ENCODE peak calls at places on chromosomes 4 and X, in eight cellular contexts. H, O, I, Q, R, V, X and C are unnamed samples.

GRCh38 chr4:152090543-152090942 is 329.7 kb upstream of the GATB start:
- DNase-seq in I (no peak), R (no peak), H (peak), V (no peak), X (peak), Q (no peak), O (no peak), C (no peak)

GRCh38 chr4:25378130-25378743 is 1.2 kb downstream of the ANAPC4 start:
- DNase-seq in H (no peak), V (no peak), O (no peak), I (no peak), Q (no peak), R (no peak), X (no peak), C (no peak)

GRCh38 chr4:138978028-138978585 is 37.5 kb upstream of the NOCT start:
- DNase-seq in H (no peak), Q (no peak), R (no peak), I (no peak), V (peak), X (no peak), O (no peak), C (no peak)

GRCh38 chr4:21949073-21949457 is 493 bp upstream of the KCNIP4 start:
- DNase-seq in I (peak), O (no peak), X (peak), Q (no peak), R (peak), H (no peak), V (peak), C (no peak)

GRCh38 chr4:168634276-168634802 is 137.5 kb downstream of the PALLD start:
- DNase-seq in H (peak), V (no peak), I (peak), Q (no peak), R (no peak), X (no peak), O (no peak), C (peak)

GRCh38 chrX:69538321-69538876 is 34.3 kb downstream of the NALF2 start:
- DNase-seq in V (peak), Q (peak), R (peak), X (peak), H (peak), O (peak), I (peak), C (peak)

GRCh38 chr4:74206088-74206826 is 48.3 kb downstream of the MTHFD2L start:
- DNase-seq in X (no peak), H (peak), I (no peak), V (no peak), R (no peak), O (no peak), Q (no peak), C (no peak)

GRCh38 chr4:86015412-86016350 is 344.2 kb downstream of the MAPK10 start:
- DNase-seq in I (no peak), H (no peak), R (no peak), O (no peak), X (no peak), Q (no peak), V (no peak), C (no peak)

GRCh38 chrX:83759872-83760271 is 101.1 kb upstream of the CYLC1 start:
- DNase-seq in X (no peak), Q (no peak), I (no peak), R (no peak), O (no peak), H (peak), V (no peak), C (no peak)
- TF ChIP-seq CTCF in X (no peak), Q (no peak), I (no peak), R (no peak), O (no peak), H (peak), V (peak), C (no peak)

GRCh38 chrX:7147978-7148824 is at the start of gene PUDP:
- DNase-seq in I (peak), V (peak), O (peak), X (peak), Q (peak), H (peak), R (peak), C (peak)
- TF ChIP-seq POLR2A in I (no peak), V (no peak), O (no peak), X (peak), Q (no peak), H (peak), R (peak), C (no peak)

DNA sequence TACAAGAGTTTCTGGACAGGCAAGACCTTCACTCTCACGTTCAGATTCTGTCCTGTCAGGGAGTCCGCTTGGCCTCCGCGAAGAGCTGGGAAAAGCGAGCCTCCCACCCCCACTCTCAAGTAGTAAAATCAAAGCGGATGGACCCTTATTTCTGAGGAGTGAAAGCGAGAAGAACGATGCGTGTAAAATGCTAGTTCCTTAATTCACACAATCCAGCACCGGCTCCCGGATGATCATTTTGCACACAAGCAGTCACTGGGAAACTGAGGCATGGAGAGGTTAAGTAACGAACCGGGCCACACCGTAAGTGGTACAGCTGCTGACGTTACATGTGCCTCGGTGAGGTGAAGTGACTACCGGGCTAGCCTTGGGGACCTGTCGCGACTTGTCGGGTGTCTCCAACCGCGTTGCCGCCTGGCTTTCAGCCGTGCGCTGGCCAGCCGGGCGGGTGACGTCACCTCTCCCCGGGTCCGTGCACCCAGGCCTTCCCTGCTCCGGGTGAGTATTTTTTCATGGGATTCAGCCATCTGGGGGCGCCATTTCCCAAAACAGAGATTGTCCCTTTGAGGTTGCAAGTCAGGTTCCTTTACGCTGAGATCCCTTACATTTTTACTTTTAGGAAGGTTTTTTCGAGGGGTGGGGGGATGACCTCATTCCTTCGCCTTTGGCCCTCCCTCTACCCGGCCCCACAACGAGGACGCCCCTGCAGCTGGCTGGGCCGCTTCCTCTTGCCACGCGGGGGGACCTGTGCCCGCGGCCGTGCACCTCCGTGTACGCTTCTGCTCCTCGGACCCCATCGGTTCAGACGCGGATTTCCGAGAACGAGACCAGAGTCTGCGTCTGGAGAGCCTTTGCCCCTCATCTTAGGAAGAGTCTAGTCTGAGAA is 3.4 kb upstream of the SFRP2 start:
- DNase-seq in I (no peak), V (peak), Q (no peak), H (no peak), X (no peak), O (no peak), R (peak), C (peak)
- H3K4me3 ChIP-seq in I (no peak), V (peak), Q (no peak), H (no peak), X (no peak), O (peak), R (no peak), C (no peak)

DNA sequence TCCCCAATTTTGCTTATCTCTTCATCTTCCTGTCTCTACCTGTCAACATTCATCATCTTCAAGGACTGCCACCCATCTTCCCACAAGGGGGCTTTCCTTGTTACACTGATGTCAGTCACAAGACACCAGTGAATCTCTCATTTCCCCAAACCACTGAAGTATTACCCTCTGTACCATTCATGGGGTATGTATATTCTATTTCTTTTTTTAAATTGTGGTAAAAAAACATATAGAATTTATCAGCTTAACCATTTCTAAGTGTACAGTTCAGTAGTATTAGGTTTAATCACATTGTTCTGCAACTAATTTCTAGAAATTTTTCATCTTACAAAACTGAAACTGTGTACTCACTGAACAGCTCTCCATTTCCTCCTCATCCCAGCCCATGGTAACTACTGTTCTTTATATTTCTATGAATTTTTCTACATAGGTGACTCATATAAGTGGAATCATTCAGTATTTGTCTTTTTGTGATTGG is 98.6 kb downstream of the LARP7 start:
- DNase-seq in R (no peak), X (no peak), V (no peak), Q (no peak), O (no peak), H (no peak), I (no peak), C (no peak)
- TF ChIP-seq CTCF in R (no peak), X (no peak), V (no peak), Q (no peak), O (no peak), H (no peak), I (no peak), C (no peak)

DNA sequence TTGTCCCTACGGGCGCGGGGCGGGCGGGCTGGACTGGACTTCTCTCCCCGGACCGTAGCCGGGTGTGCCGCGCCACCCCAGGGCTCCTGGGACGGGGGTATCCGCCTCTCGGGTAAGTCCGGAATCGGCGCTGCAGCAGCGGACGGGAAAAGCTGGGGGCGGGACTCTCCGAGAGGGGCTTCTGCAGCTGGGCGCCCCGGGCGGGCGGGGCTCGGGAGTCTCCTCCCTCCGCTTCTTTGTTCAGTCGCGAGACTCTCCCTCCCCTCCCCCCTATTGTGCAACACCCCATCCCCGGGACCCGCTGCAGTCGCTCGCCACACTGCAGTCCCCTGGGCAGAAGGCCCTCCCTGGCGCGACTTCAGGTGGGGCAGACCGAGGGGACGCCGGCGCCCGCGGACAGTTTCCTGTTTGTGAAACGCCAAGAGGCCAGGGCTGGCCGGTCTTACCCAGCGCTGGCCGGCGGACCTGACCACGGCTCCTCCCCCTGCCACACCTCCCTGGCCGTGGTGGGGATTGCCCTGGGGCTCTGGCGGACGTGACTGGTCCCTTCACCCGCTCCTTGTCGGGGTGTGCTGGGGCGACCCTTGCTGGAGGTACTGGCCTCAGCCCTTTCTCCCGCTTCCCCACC is 966 bp downstream of the CCNG2 start:
- DNase-seq in H (peak), Q (peak), R (peak), I (peak), X (peak), O (peak), V (peak), C (peak)
- TF ChIP-seq POLR2A in H (peak), Q (no peak), R (peak), I (peak), X (no peak), O (no peak), V (no peak), C (no peak)

DNA sequence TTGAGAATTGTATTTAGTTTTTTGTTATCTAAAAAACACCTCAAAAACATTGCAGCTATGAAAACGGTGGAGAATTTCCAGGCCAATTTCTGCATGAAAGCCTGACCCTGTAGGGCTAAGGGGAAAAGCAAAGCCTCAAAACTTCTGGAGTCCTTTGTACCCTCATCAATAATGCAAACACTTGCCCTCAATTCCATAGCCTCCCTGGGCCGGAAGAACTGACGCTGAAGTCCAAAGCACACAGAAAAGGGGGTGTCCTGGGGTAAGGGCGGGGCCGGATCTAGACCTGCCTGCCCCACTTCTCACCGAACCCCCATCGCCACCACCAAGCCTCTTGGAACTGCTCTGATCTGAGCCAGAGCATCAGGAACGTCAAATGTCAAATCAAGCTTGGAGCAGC is 173.9 kb upstream of the S100G start:
- DNase-seq in Q (no peak), O (no peak), I (no peak), R (no peak), H (no peak), X (no peak), V (no peak), C (no peak)
- H3K4me3 ChIP-seq in Q (no peak), O (no peak), I (no peak), R (no peak), H (no peak), X (no peak), V (no peak), C (no peak)

DNA sequence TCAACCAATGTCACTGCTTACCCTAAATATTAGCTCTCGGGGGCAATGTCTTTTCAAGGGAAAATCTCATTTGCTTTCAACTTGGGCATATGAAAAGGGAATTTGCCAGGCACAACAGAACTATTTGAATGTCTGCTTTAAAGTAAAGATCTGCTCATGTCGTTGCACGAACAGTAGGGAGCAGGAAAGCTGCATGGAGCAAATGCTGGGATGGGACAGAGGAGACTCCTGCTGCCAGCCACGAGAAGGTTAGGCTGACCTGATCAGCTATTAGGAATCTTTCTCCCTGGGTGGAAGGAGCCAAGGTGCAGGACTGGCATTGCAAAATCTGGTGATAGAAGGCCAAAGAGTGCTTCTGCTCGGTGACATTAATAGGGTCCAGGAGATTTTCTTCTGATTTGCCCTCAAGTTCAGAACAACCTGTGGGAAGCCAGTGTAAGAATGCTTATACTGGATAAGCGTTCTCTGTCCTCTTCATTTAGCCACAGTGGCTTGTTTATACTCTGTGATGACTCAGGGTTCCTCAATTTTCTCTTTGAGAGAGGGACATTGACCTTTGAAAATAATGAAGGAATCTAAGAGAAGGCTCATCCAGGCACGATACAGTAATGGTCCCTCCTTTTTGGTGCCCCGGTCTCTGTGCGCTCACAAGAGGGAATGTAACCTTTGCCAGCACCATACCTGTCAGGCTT is 22.9 kb downstream of the FHL1 start:
- DNase-seq in I (peak), Q (no peak), X (peak), V (no peak), H (peak), R (no peak), O (no peak), C (no peak)
- TF ChIP-seq CTCF in I (peak), Q (no peak), X (peak), V (no peak), H (peak), R (no peak), O (no peak), C (no peak)

GRCh38 chrX:5122181-5122678 is 1106.4 kb downstream of the NLGN4X start:
- DNase-seq in V (no peak), X (no peak), I (no peak), R (no peak), H (no peak), Q (no peak), O (no peak), C (no peak)
- TF ChIP-seq POLR2A in V (no peak), X (no peak), I (no peak), R (no peak), H (no peak), Q (no peak), O (no peak), C (no peak)